ENCODE peak calls at places on chromosome 1, in nine cellular contexts. One of them, this sample, is unnamed.

GRCh38 chr1:109595540-109595939 is 23.9 kb downstream of the GNAT2 start:
- DNase-seq in K562: no peak
- DNase-seq in transverse colon: no peak
- DNase-seq in H1: no peak
- DNase-seq in SK-N-SH: no peak
- DNase-seq in sigmoid colon: no peak
- DNase-seq in HepG2: no peak
- DNase-seq in GM12878: no peak
- DNase-seq in stomach: no peak
- DNase-seq in this sample: no peak

GRCh38 chr1:94737124-94737998 is 82.8 kb upstream of the SLC44A3 start:
- DNase-seq in stomach: no peak
- DNase-seq in transverse colon: no peak
- DNase-seq in K562: no peak
- DNase-seq in HepG2: no peak
- DNase-seq in H1: no peak
- DNase-seq in GM12878: no peak
- DNase-seq in sigmoid colon: no peak
- DNase-seq in SK-N-SH: no peak
- DNase-seq in this sample: peak; percentile 80

GRCh38 chr1:20166047-20166446 is 19.8 kb upstream of the UBXN10 start:
- DNase-seq in H1: no peak
- DNase-seq in K562: no peak
- DNase-seq in HepG2: no peak
- DNase-seq in GM12878: no peak
- DNase-seq in stomach: no peak
- DNase-seq in transverse colon: no peak
- DNase-seq in SK-N-SH: peak; percentile 49
- DNase-seq in sigmoid colon: peak; percentile 88
- DNase-seq in this sample: no peak

GRCh38 chr1:207941664-207942063 is 30.7 kb upstream of the CD34 start:
- DNase-seq in SK-N-SH: peak; percentile 25
- DNase-seq in GM12878: no peak
- DNase-seq in H1: no peak
- DNase-seq in sigmoid colon: peak; percentile 92
- DNase-seq in HepG2: no peak
- DNase-seq in stomach: peak; percentile 55
- DNase-seq in K562: no peak
- DNase-seq in transverse colon: peak; percentile 46
- DNase-seq in this sample: no peak

GRCh38 chr1:19765623-19766022 is 34.1 kb downstream of the TMCO4 start:
- DNase-seq in transverse colon: no peak
- DNase-seq in K562: no peak
- DNase-seq in SK-N-SH: no peak
- DNase-seq in HepG2: no peak
- DNase-seq in H1: no peak
- DNase-seq in sigmoid colon: no peak
- DNase-seq in stomach: no peak
- DNase-seq in GM12878: no peak
- DNase-seq in this sample: no peak

GRCh38 chr1:225876900-225877510 is 5.2 kb downstream of the TMEM63A start:
- DNase-seq in stomach: no peak
- DNase-seq in transverse colon: no peak
- DNase-seq in sigmoid colon: no peak
- DNase-seq in GM12878: no peak
- DNase-seq in H1: no peak
- DNase-seq in HepG2: no peak
- DNase-seq in SK-N-SH: no peak
- DNase-seq in K562: no peak
- DNase-seq in this sample: no peak

GRCh38 chr1:157496121-157496526 is 56.2 kb downstream of the FCRL5 start:
- DNase-seq in K562: peak; percentile 53
- DNase-seq in sigmoid colon: no peak
- DNase-seq in stomach: no peak
- DNase-seq in transverse colon: no peak
- DNase-seq in H1: no peak
- DNase-seq in GM12878: no peak
- DNase-seq in HepG2: peak; percentile 36
- DNase-seq in SK-N-SH: peak; percentile 42
- DNase-seq in this sample: no peak

GRCh38 chr1:215001419-215002021 is 81.0 kb upstream of the KCNK2 start:
- DNase-seq in stomach: no peak
- DNase-seq in sigmoid colon: no peak
- DNase-seq in transverse colon: no peak
- DNase-seq in K562: no peak
- DNase-seq in GM12878: peak; percentile 76
- DNase-seq in HepG2: no peak
- DNase-seq in H1: no peak
- DNase-seq in SK-N-SH: no peak
- DNase-seq in this sample: no peak

GRCh38 chr1:156627313-156627880 is 8.2 kb downstream of the HAPLN2 start:
- DNase-seq in H1: no peak
- DNase-seq in K562: peak; percentile 54
- DNase-seq in GM12878: no peak
- DNase-seq in stomach: peak; percentile 43
- DNase-seq in SK-N-SH: peak; percentile 60
- DNase-seq in sigmoid colon: no peak
- DNase-seq in transverse colon: peak; percentile 36
- DNase-seq in HepG2: peak; percentile 58
- DNase-seq in this sample: no peak

GRCh38 chr1:30537279-30537678 is 186.1 kb downstream of the MATN1 start:
- DNase-seq in transverse colon: no peak
- DNase-seq in SK-N-SH: no peak
- DNase-seq in sigmoid colon: no peak
- DNase-seq in H1: no peak
- DNase-seq in stomach: no peak
- DNase-seq in HepG2: no peak
- DNase-seq in GM12878: no peak
- DNase-seq in K562: no peak
- DNase-seq in this sample: peak; percentile 55

GRCh38 chr1:90126834-90127233 is 131.9 kb downstream of the ZNF326 start:
- DNase-seq in SK-N-SH: no peak
- DNase-seq in transverse colon: no peak
- DNase-seq in HepG2: no peak
- DNase-seq in sigmoid colon: no peak
- DNase-seq in K562: no peak
- DNase-seq in stomach: no peak
- DNase-seq in H1: no peak
- DNase-seq in GM12878: no peak
- DNase-seq in this sample: no peak

GRCh38 chr1:26164036-26164927 is 4.5 kb downstream of the C1orf232 start:
- DNase-seq in stomach: peak; percentile 53
- DNase-seq in sigmoid colon: no peak
- DNase-seq in HepG2: no peak
- DNase-seq in H1: no peak
- DNase-seq in GM12878: no peak
- DNase-seq in transverse colon: peak; percentile 28
- DNase-seq in SK-N-SH: peak; percentile 92
- DNase-seq in K562: peak; percentile 79
- DNase-seq in this sample: no peak

GRCh38 chr1:47031059-47031458 is 7.6 kb downstream of the CYP4X1 start:
- DNase-seq in H1: no peak
- DNase-seq in stomach: peak; percentile 56
- DNase-seq in K562: no peak
- DNase-seq in transverse colon: no peak
- DNase-seq in SK-N-SH: no peak
- DNase-seq in HepG2: no peak
- DNase-seq in GM12878: no peak
- DNase-seq in sigmoid colon: no peak
- DNase-seq in this sample: peak; percentile 14

GRCh38 chr1:37471345-37472231 is 2.8 kb upstream of the ZC3H12A start:
- DNase-seq in K562: no peak
- DNase-seq in sigmoid colon: peak; percentile 91
- DNase-seq in stomach: peak; percentile 80
- DNase-seq in GM12878: no peak
- DNase-seq in transverse colon: peak; percentile 84
- DNase-seq in H1: no peak
- DNase-seq in SK-N-SH: peak; percentile 80
- DNase-seq in HepG2: peak; percentile 58
- DNase-seq in this sample: no peak

GRCh38 chr1:8858112-8858668 is 20.3 kb downstream of the ENO1 start:
- DNase-seq in sigmoid colon: no peak
- DNase-seq in HepG2: peak; percentile 83
- DNase-seq in K562: no peak
- DNase-seq in GM12878: no peak
- DNase-seq in transverse colon: no peak
- DNase-seq in H1: no peak
- DNase-seq in SK-N-SH: no peak
- DNase-seq in stomach: peak; percentile 41
- DNase-seq in this sample: no peak

GRCh38 chr1:8858888-8859706 is 19.4 kb downstream of the ENO1 start:
- DNase-seq in K562: peak; percentile 51
- DNase-seq in transverse colon: no peak
- DNase-seq in stomach: peak; percentile 43
- DNase-seq in sigmoid colon: no peak
- DNase-seq in SK-N-SH: peak; percentile 53
- DNase-seq in H1: no peak
- DNase-seq in HepG2: peak; percentile 60
- DNase-seq in GM12878: no peak
- DNase-seq in this sample: no peak

GRCh38 chr1:8854270-8854669 is 24.2 kb downstream of the ENO1 start:
- DNase-seq in GM12878: no peak
- DNase-seq in K562: no peak
- DNase-seq in SK-N-SH: no peak
- DNase-seq in transverse colon: no peak
- DNase-seq in stomach: no peak
- DNase-seq in HepG2: no peak
- DNase-seq in H1: no peak
- DNase-seq in sigmoid colon: no peak
- DNase-seq in this sample: no peak

GRCh38 chr1:8860738-8861516 is 17.6 kb downstream of the ENO1 start:
- DNase-seq in SK-N-SH: no peak
- DNase-seq in K562: no peak
- DNase-seq in H1: no peak
- DNase-seq in GM12878: no peak
- DNase-seq in transverse colon: no peak
- DNase-seq in stomach: no peak
- DNase-seq in HepG2: no peak
- DNase-seq in sigmoid colon: no peak
- DNase-seq in this sample: no peak

DNA sequence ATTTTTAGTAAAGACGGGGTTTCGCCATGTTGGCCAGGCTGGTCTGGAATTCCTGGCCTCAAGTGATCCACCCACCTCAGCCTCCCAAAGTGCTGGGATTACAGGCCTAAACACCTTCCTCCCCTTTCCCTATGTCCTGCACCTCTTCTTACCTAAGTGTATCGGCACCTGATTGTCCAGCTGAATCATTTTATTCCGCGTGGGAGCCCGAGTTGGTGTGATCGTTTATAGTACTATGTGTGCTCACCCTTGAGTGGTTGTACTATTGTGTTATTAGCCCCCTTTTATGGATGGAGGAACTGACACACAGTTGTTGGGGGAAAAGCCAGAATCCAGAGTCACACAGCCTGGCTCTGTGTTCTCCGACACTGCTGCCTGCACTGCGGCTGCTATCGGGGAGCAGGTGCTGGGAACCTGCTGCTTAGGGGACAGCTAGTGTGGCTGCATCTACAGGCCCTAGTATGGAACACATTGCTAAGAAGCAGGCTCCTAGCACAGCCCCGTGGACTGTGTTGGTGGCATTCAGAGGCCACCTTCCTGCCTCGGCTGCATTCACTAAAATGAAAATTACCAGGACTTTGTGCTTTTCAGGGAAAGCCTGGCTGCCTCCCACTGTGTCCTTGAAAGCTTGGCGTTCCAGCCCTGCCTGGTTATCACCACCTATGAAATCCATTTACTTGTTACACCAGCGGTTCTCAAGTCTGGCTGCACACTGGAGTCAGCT is 21.6 kb downstream of the ENO1 start:
- DNase-seq in H1: no peak
- DNase-seq in GM12878: no peak
- DNase-seq in transverse colon: no peak
- DNase-seq in sigmoid colon: no peak
- DNase-seq in HepG2: peak; percentile 83
- DNase-seq in stomach: no peak
- DNase-seq in SK-N-SH: no peak
- DNase-seq in K562: no peak
- DNase-seq in this sample: no peak
- TF ChIP-seq POLR2AphosphoS5 in H1: no peak
- TF ChIP-seq POLR2AphosphoS5 in GM12878: peak; percentile 60
- TF ChIP-seq POLR2AphosphoS5 in transverse colon: no peak
- TF ChIP-seq POLR2AphosphoS5 in sigmoid colon: no peak
- TF ChIP-seq POLR2AphosphoS5 in HepG2: no peak
- TF ChIP-seq POLR2AphosphoS5 in stomach: no peak
- TF ChIP-seq POLR2AphosphoS5 in SK-N-SH: peak; percentile 17
- TF ChIP-seq POLR2AphosphoS5 in K562: peak; percentile 28
- TF ChIP-seq POLR2AphosphoS5 in this sample: no peak

DNA sequence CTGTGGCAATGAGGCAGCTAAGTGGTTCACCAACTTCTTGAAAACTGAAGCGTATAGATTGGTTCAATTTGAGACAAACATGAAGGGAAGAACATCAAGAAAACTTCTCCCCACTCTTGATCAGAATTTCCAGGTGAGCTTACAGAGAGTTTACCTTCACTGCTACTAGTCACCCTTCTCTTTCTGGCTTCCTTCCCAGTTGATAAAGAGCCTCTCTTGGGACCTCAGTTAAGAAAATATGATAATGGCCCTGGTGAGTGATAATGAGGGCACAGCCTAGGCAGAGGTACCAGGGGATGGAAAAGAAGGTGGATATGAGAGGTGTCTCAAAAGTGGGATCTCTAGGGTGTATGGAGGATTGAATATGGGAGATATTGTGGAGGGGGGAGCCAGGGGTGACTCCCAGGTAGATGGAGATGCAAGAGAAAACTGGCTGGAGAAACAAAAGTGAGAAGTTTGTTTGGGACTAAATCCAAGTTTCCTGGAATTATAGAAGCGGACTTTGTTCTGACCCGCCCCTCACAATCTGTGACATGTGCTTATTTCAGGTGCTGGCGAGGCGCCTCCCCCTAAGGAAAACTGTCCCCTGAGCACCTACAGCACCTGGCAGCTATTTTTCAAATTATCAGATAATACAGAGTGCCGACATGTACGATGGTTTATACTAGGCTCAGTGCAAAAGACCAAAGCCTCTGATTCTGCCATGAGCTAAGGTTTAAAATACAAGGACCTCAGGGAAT is 13.7 kb downstream of the MTARC2 start:
- DNase-seq in sigmoid colon: no peak
- DNase-seq in H1: no peak
- DNase-seq in SK-N-SH: no peak
- DNase-seq in K562: no peak
- DNase-seq in stomach: peak; percentile 83
- DNase-seq in GM12878: no peak
- DNase-seq in HepG2: peak; percentile 18
- DNase-seq in transverse colon: peak; percentile 63
- DNase-seq in this sample: no peak
- H3K27ac ChIP-seq in sigmoid colon: no peak overlapping the region
- H3K27ac ChIP-seq in H1: no peak overlapping the region
- H3K27ac ChIP-seq in SK-N-SH: no peak overlapping the region
- H3K27ac ChIP-seq in K562: no peak overlapping the region
- H3K27ac ChIP-seq in stomach: peak overlapping the region; percentile 66
- H3K27ac ChIP-seq in GM12878: no peak overlapping the region
- H3K27ac ChIP-seq in HepG2: no peak overlapping the region
- H3K27ac ChIP-seq in transverse colon: peak overlapping the region; percentile 33
- H3K27ac ChIP-seq in this sample: no peak overlapping the region

GRCh38 chr1:200336111-200336845 is 73.6 kb downstream of the ZNF281 start:
- DNase-seq in transverse colon: no peak
- DNase-seq in K562: no peak
- DNase-seq in GM12878: no peak
- DNase-seq in H1: no peak
- DNase-seq in HepG2: peak; percentile 53
- DNase-seq in stomach: no peak
- DNase-seq in SK-N-SH: no peak
- DNase-seq in sigmoid colon: no peak
- DNase-seq in this sample: no peak
- TF ChIP-seq EP300 in transverse colon: no peak
- TF ChIP-seq EP300 in K562: no peak
- TF ChIP-seq EP300 in GM12878: no peak
- TF ChIP-seq EP300 in H1: no peak
- TF ChIP-seq EP300 in HepG2: no peak
- TF ChIP-seq EP300 in stomach: no peak
- TF ChIP-seq EP300 in SK-N-SH: no peak
- TF ChIP-seq EP300 in sigmoid colon: no peak
- TF ChIP-seq EP300 in this sample: no peak

GRCh38 chr1:38546630-38547029 is 312.9 kb downstream of the RRAGC start:
- DNase-seq in transverse colon: no peak
- DNase-seq in H1: no peak
- DNase-seq in SK-N-SH: no peak
- DNase-seq in sigmoid colon: no peak
- DNase-seq in K562: no peak
- DNase-seq in GM12878: no peak
- DNase-seq in stomach: no peak
- DNase-seq in HepG2: no peak
- DNase-seq in this sample: no peak
- TF ChIP-seq POLR2AphosphoS5 in transverse colon: no peak
- TF ChIP-seq POLR2AphosphoS5 in H1: no peak
- TF ChIP-seq POLR2AphosphoS5 in SK-N-SH: no peak
- TF ChIP-seq POLR2AphosphoS5 in sigmoid colon: no peak
- TF ChIP-seq POLR2AphosphoS5 in K562: no peak
- TF ChIP-seq POLR2AphosphoS5 in GM12878: no peak
- TF ChIP-seq POLR2AphosphoS5 in stomach: no peak
- TF ChIP-seq POLR2AphosphoS5 in HepG2: no peak
- TF ChIP-seq POLR2AphosphoS5 in this sample: no peak

This sample was measured in esophagus muscularis mucosa.